ENCODE peak calls at places on chromosomes 7 and 10, in four cellular contexts. M, N, C and O are unnamed samples.

GRCh38 chr10:99996934-99997648 is 12.7 kb downstream of the DNMBP start:
- DNase-seq in N (no peak), M (no peak), C (no peak), O (no peak)

GRCh38 chr10:106502651-106503050 is 661.9 kb downstream of the SORCS1 start:
- DNase-seq in C (peak; percentile 7), M (no peak), N (no peak), O (no peak)

GRCh38 chr10:3995302-3996210 is 210.5 kb upstream of the KLF6 start:
- DNase-seq in C (peak; percentile 66), M (no peak), N (no peak), O (no peak)

GRCh38 chr10:127740596-127740995 is 3.6 kb downstream of the FOXI2 start:
- DNase-seq in M (peak; percentile 59), N (no peak), C (no peak), O (no peak)

GRCh38 chr10:17504547-17505245 is 50.3 kb upstream of the ST8SIA6 start:
- DNase-seq in M (no peak), N (no peak), C (peak; percentile 58), O (no peak)

GRCh38 chr10:129844191-129844590 is 119.9 kb downstream of the EBF3 start:
- DNase-seq in M (no peak), C (no peak), N (no peak), O (no peak)

GRCh38 chr7:139231513-139232376 is 708 bp downstream of the UBN2 start:
- DNase-seq in C (peak; percentile 29), N (no peak), M (peak; percentile 32), O (peak; percentile 39)

GRCh38 chr10:104220515-104220914 is 11.6 kb downstream of the CFAP43 start:
- DNase-seq in C (no peak), M (no peak), N (no peak), O (no peak)

GRCh38 chr7:8434290-8435002 is 1.0 kb downstream of the NXPH1 start:
- DNase-seq in M (peak; percentile 64), C (no peak), N (no peak), O (no peak)

GRCh38 chr7:37698271-37698670 is 14.7 kb downstream of the GPR141 start:
- DNase-seq in N (no peak), M (no peak), C (no peak), O (no peak)

GRCh38 chr10:127877701-127878100 is 15.0 kb downstream of the CLRN3 start:
- DNase-seq in C (no peak), N (no peak), M (no peak), O (no peak)

GRCh38 chr10:74117738-74118137 is 32.9 kb downstream of the AP3M1 start:
- DNase-seq in M (no peak), N (no peak), C (no peak), O (no peak)

GRCh38 chr10:42304341-42304740 is 334.0 kb downstream of the ZNF33B start:
- DNase-seq in M (no peak), C (no peak), N (no peak), O (no peak)

GRCh38 chr10:78868861-78869260 is 199.9 kb upstream of the ZMIZ1 start:
- DNase-seq in N (no peak), M (no peak), C (no peak), O (no peak)

GRCh38 chr7:92246363-92247101 is 758 bp downstream of the ANKIB1 start:
- DNase-seq in N (peak; percentile 54), M (peak; percentile 73), C (no peak), O (no peak)

GRCh38 chr7:53984776-53985175 is 557.4 kb upstream of the VSTM2A start:
- DNase-seq in N (no peak), M (no peak), C (no peak), O (no peak)

GRCh38 chr10:1631282-1631681 is 106.0 kb downstream of the ADARB2 start:
- DNase-seq in M (no peak), C (no peak), N (no peak), O (no peak)

GRCh38 chr7:146172112-146172511 is 55.5 kb downstream of the CNTNAP2 start:
- DNase-seq in N (no peak), C (no peak), M (no peak), O (no peak)

GRCh38 chr7:124072603-124073324 is 39.9 kb upstream of the TMEM229A start:
- DNase-seq in M (no peak), N (no peak), C (peak; percentile 17), O (no peak)

GRCh38 chr7:144026203-144026883 is 22.4 kb upstream of the OR2A5 start:
- DNase-seq in M (peak; percentile 32), N (no peak), C (no peak), O (no peak)

GRCh38 chr7:139914306-139914747 is 85.3 kb downstream of the TBXAS1 start:
- DNase-seq in M (no peak), N (no peak), C (peak; percentile 7), O (no peak)

GRCh38 chr7:30842542-30843451 is 68.9 kb upstream of the AQP1 start:
- DNase-seq in M (no peak), N (no peak), C (peak; percentile 56), O (no peak)

GRCh38 chr7:110922906-110923305 is 168.0 kb upstream of the LRRN3 start:
- DNase-seq in C (peak; percentile 67), N (no peak), M (no peak), O (no peak)

GRCh38 chr7:22952306-22953011 is 61.5 kb downstream of the HYCC1 start:
- DNase-seq in M (no peak), C (no peak), N (no peak), O (no peak)

GRCh38 chr7:27917774-27918314 is 177.9 kb downstream of the TAX1BP1 start:
- DNase-seq in C (peak; percentile 54), M (no peak), N (no peak), O (no peak)

GRCh38 chr7:2928256-2928612 is 84.1 kb upstream of the GNA12 start:
- DNase-seq in M (peak; percentile 15), C (no peak), N (no peak), O (no peak)

GRCh38 chr10:58140054-58140453 is 127.6 kb downstream of the IPMK start:
- DNase-seq in N (no peak), M (no peak), C (no peak), O (no peak)

GRCh38 chr7:133275008-133275407 is 22.1 kb downstream of the EXOC4 start:
- DNase-seq in C (no peak), M (no peak), N (no peak), O (no peak)

GRCh38 chr7:47470567-47471357 is 111.1 kb downstream of the TNS3 start:
- DNase-seq in N (no peak), C (no peak), M (peak; percentile 76), O (no peak)